ENCODE peak calls at places on chromosomes 4 and X, in four cellular contexts. K is lower lobe of right lung; X is GM06990; F is CD8-positive, alpha-beta T cell. H is an unnamed sample.

GRCh38 chrX:135477576-135477975 is 42.9 kb upstream of the INTS6L start:
- DNase-seq in K (peak), X (no peak), F (peak), H (no peak)

GRCh38 chr4:169993531-169993930 is 32.7 kb downstream of the MFAP3L start:
- DNase-seq in K (no peak), X (no peak), F (no peak), H (no peak)

GRCh38 chr4:113043591-113043990 is 5.9 kb upstream of the ANK2 start:
- DNase-seq in K (no peak), X (no peak), F (no peak), H (no peak)

GRCh38 chr4:180335571-180335970 is 1907.6 kb upstream of the TENM3 start:
- DNase-seq in K (no peak), X (no peak), F (no peak), H (no peak)

GRCh38 chr4:19636451-19636850 is 615.3 kb upstream of the SLIT2 start:
- DNase-seq in K (no peak), X (no peak), F (no peak), H (no peak)

GRCh38 chr4:39274503-39274902 is 91.7 kb downstream of the RFC1 start:
- DNase-seq in K (no peak), X (no peak), F (no peak), H (no peak)

GRCh38 chr4:136369073-136369472 is 1163.2 kb downstream of the PCDH18 start:
- DNase-seq in K (no peak), X (no peak), F (no peak), H (no peak)

GRCh38 chr4:158722917-158723793 is at the start of gene PPID:
- DNase-seq in K (peak), X (peak), F (peak), H (peak)

GRCh38 chr4:38489924-38490639 is 173.9 kb upstream of the KLF3 start:
- DNase-seq in K (no peak), X (no peak), F (no peak), H (no peak)

GRCh38 chr4:185359767-185360446 is 35.8 kb downstream of the LRP2BP start:
- DNase-seq in K (no peak), X (no peak), F (no peak), H (no peak)

GRCh38 chr4:83862471-83862870 is 326.6 kb downstream of the GPAT3 start:
- DNase-seq in K (peak), X (no peak), F (no peak), H (no peak)

GRCh38 chr4:173802714-173803022 is 272.6 kb upstream of the HAND2 start:
- DNase-seq in K (no peak), X (no peak), F (no peak), H (no peak)

GRCh38 chr4:16079046-16079445 is 4.8 kb downstream of the PROM1 start:
- DNase-seq in K (no peak), X (no peak), F (no peak), H (no peak)

GRCh38 chrX:15882704-15883539 is 28.3 kb upstream of the AP1S2 start:
- DNase-seq in K (no peak), X (peak), F (no peak), H (no peak)

GRCh38 chr4:39458505-39459300 is at the start of the genes LIAS and RPL9:
- DNase-seq in K (peak), X (peak), F (peak), H (peak)

GRCh38 chrX:134880866-134881265 is 109.9 kb upstream of the SMIM10 start:
- DNase-seq in K (no peak), X (no peak), F (no peak), H (no peak)

GRCh38 chr4:91064157-91064853 is 937.1 kb downstream of the CCSER1 start:
- DNase-seq in K (no peak), X (no peak), F (no peak), H (no peak)

GRCh38 chr4:165635261-165635838 is 237.7 kb upstream of the TLL1 start:
- DNase-seq in K (no peak), X (no peak), F (no peak), H (no peak)

GRCh38 chr4:17719106-17719505 is 62.3 kb downstream of the FAM184B start:
- DNase-seq in K (no peak), X (no peak), F (no peak), H (no peak)

DNA sequence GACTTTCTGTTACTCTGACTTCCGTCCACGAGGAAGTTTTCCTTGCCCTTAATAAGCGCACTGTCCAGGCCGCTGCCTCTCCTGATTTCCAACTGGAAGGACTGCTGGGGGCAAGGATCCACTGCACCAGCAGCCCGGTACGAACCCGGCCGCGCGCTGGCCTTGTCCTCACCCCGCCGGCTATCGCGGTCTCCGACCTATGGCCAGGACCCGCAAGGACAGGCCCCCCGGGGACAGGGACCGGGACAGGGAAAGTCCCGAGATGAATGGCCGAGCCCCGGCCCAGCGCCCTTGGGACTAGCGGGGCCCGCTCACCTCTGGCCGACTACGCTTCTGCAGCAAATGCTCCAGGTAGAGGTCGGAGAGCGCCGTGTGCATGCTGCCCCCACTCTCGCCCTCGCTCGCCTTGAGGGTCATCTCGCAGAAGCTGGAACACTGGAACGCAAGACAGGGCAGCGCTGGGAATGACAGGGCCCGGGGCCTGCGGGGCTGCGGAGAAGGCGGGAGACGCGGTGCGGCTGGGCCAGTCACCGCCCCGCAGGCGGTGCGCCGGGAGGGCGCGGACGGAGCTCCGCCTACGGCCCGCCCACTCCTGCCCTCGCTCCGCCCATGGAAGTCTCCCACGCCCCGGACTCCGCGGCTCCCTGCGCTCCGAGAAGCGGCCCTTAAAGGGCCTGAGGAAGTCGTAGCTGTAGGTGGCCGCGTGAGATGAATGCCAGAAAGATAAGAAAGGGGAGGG is at the start of gene MPP1:
- DNase-seq in K (peak), X (peak), F (peak), H (peak)
- TF ChIP-seq CTCF in K (no peak), X (no peak), F (no peak), H (no peak)

GRCh38 chrX:2508648-2509335 is 8.0 kb upstream of the DHRSX start:
- DNase-seq in K (no peak), X (no peak), F (no peak), H (no peak)
- TF ChIP-seq CTCF in K (no peak), X (no peak), F (peak), H (no peak)

GRCh38 chr4:65865489-65865888 is 195.2 kb upstream of the EPHA5 start:
- DNase-seq in K (no peak), X (no peak), F (no peak), H (no peak)
- TF ChIP-seq CTCF in K (no peak), X (no peak), F (no peak), H (no peak)

DNA sequence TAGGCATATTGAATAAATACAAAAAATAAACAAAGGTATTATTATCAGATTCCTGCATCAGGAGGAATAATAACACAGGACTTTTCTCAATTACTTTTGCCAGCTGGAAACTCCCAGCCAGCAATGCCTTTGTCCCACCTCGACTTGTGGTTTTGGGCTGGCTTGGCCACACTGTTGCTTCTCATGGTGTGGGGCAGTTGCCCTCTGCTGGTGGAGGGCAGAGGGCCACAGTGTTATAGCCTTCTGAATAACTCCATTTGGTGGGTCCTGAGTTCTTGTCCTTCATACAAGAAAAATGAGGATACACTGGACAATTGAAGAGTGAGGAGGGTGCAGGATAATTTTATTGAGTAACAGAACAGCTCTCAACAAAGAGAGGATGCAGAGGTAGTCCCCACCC is 1206.0 kb upstream of the ADGRL3 start:
- DNase-seq in K (no peak), X (no peak), F (no peak), H (no peak)
- TF ChIP-seq CTCF in K (no peak), X (no peak), F (no peak), H (no peak)

DNA sequence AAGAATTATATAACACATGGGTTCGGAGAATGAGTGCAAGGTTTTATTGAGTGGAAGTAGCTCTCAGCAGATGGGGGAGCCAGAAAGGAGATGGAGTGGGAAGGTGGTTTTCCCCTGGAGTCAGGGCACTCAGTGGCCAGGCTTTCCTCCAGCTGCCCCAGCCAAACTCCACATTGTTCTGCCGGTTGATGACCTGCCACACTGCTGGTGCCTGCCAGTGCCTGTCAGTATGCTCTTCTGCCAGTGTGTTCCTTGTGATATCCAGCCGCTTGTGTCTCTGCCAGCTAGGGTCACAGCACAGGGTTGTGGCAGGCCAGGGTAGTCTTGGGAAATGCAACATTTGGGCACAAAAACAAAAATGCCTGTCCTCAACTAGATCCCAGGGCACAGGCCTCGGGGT is 604.8 kb upstream of the TECRL start:
- DNase-seq in K (no peak), X (no peak), F (no peak), H (no peak)
- TF ChIP-seq CTCF in K (no peak), X (no peak), F (no peak), H (no peak)

DNA sequence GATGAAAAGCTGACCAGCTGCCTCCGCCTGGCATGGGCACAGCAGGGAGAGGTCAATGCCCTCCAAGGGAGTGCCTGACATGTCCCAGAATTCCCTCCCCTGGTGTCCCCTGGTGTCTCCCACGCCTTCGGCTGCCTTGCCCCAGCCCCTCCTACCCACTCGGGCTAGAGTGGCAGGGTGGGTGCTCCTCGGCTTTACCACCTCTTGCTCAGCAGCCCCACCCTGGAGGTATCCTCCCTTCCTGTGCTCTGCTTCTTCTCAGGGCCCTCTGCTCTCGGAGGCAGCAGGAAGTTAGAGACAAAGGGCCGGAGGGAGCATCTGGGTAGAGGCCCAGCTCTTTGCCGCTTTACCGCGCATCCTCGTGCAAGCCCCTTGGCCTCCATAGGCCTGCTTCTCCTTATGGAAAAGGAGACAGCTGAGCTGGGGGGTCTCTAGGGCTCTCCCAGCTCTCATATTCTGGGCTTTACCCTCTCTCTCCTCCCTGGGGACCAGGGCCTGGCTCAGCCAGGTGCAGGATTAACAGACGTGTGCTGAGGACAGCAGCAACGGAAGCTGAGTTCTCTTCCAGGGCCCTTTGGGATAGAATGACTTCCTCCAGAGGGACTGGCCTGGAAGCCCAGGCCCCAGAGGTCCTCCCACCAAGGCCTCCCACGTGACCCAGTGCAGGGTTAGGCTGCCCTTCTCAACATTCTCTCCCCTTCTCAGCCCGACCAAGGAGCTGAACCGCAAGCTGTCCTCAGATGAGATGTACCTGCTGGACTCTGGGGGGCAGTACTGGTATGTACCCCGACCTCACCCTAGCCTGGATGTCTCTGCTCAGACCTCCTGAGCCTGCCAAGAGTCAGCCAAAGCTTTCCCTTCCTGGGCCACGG is 17.2 kb downstream of the XPNPEP2 start:
- DNase-seq in K (no peak), X (no peak), F (peak), H (no peak)
- TF ChIP-seq CTCF in K (no peak), X (peak), F (no peak), H (no peak)

DNA sequence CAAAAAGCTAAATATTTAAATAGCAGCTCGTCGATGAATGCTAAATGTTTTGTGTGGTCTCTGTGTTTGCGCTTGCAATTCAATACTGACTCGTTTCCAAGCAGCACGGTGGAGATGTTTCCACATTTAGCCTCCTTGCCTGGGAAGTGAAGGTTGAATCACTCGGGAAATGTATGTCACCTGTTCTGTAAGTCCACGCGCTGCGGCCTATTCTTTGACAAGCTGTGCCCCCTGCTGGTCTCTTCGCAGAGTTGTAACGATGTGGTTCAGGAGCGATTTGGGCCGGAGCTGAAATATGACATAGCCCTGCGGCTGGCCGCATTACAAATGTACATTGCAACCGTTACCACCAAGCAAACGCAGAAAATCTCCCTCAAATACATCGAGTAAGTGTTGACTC is 89.6 kb upstream of the PRPS2 start:
- DNase-seq in K (peak), X (peak), F (no peak), H (no peak)
- TF ChIP-seq CTCF in K (peak), X (peak), F (no peak), H (no peak)

GRCh38 chrX:130147631-130148030 is 18.0 kb downstream of the AIFM1 start:
- DNase-seq in K (no peak), X (no peak), F (no peak), H (no peak)

GRCh38 chrX:130145123-130145522 is 20.5 kb downstream of the AIFM1 start:
- DNase-seq in K (no peak), X (no peak), F (no peak), H (no peak)

GRCh38 chrX:130139474-130140201 is 26.0 kb downstream of the AIFM1 start:
- DNase-seq in K (no peak), X (no peak), F (no peak), H (no peak)

GRCh38 chrX:130144509-130144908 is 21.1 kb downstream of the AIFM1 start:
- DNase-seq in K (no peak), X (no peak), F (no peak), H (no peak)
- TF ChIP-seq CTCF in K (no peak), X (no peak), F (no peak), H (no peak)

DNA sequence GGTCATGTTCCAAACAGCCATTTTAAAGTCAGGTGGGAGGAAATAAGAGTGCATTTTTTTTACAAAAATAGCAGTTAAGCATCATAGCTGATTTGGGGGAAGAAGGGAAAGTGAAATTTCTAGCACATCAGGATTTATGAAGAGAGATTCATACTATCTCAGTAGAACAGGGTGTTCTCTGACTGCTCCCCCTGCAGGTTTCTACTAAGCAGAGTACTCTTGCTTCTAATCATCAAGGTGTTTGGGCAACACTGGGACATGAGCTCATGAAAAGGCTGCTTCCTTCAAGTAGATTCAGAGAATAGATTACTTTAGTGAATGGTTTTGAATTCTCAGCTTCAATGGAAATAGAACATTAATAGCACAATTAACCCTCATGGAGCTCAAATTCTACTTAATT is 591.4 kb upstream of the PCDH10 start:
- DNase-seq in K (no peak), X (no peak), F (no peak), H (no peak)
- TF ChIP-seq CTCF in K (no peak), X (no peak), F (no peak), H (no peak)

GRCh38 chr4:23932935-23933334 is 43.1 kb upstream of the PPARGC1A start:
- DNase-seq in K (no peak), X (no peak), F (no peak), H (no peak)
- TF ChIP-seq CTCF in K (peak), X (no peak), F (no peak), H (no peak)

H was measured in natural killer cell.